ENCODE peak calls at places on chromosome 7, in eight cellular contexts. S is cardiac fibroblast, C is tibial nerve, H is sigmoid colon, N is dorsolateral prefrontal cortex, L is Panc1, O is coronary artery, G is BE2C. F is an unnamed sample.

GRCh38 chr7:45196374-45196773 is 38.8 kb downstream of the RAMP3 start:
- DNase-seq in G (no peak), O (peak), C (no peak), H (no peak), L (no peak), N (no peak), S (no peak), F (no peak)

GRCh38 chr7:138459300-138460175 is 521 bp upstream of the TRIM24 start:
- DNase-seq in C (no peak), L (peak), S (peak), N (peak), G (peak), O (peak), H (peak), F (peak)

GRCh38 chr7:1060315-1061080 is 16.2 kb downstream of the GPR146 start:
- DNase-seq in G (no peak), H (no peak), S (no peak), N (no peak), C (no peak), L (no peak), O (no peak), F (peak)

GRCh38 chr7:17130281-17131059 is 168.0 kb upstream of the AHR start:
- DNase-seq in H (no peak), C (no peak), G (no peak), L (peak), O (no peak), N (no peak), S (peak), F (no peak)

GRCh38 chr7:129606801-129607200 is 4.7 kb upstream of the NRF1 start:
- DNase-seq in L (no peak), G (no peak), N (no peak), S (no peak), O (no peak), H (no peak), C (peak), F (no peak)

GRCh38 chr7:68038621-68039314 is 1042.1 kb downstream of the TYW1 start:
- DNase-seq in O (no peak), G (no peak), H (no peak), S (peak), C (no peak), N (no peak), L (peak), F (no peak)

GRCh38 chr7:115406216-115406615 is 484.3 kb downstream of the MDFIC start:
- DNase-seq in N (no peak), G (no peak), C (no peak), H (no peak), L (no peak), O (no peak), S (no peak), F (no peak)

GRCh38 chr7:155456772-155457543 is 971 bp upstream of the EN2 start:
- DNase-seq in N (peak), C (peak), G (no peak), L (no peak), O (no peak), H (peak), S (peak), F (peak)

GRCh38 chr7:32379486-32380115 is 110.6 kb downstream of the LSM5 start:
- DNase-seq in H (no peak), C (no peak), N (no peak), O (no peak), S (no peak), L (no peak), G (no peak), F (no peak)

GRCh38 chr7:107394301-107394700 is 75.6 kb upstream of the GPR22 start:
- DNase-seq in H (no peak), G (no peak), L (no peak), O (no peak), C (no peak), N (no peak), S (peak), F (no peak)

GRCh38 chr7:56174346-56175085 is 58.3 kb upstream of the NUPR2 start:
- DNase-seq in C (no peak), L (no peak), H (no peak), O (no peak), G (no peak), N (no peak), S (no peak), F (no peak)

GRCh38 chr7:24475573-24475972 is 97.7 kb upstream of the PALS2 start:
- DNase-seq in N (no peak), H (no peak), C (no peak), L (no peak), S (no peak), G (no peak), O (no peak), F (no peak)

GRCh38 chr7:101175664-101176063 is 4.4 kb downstream of the NAT16 start:
- DNase-seq in C (no peak), H (no peak), N (no peak), L (no peak), G (no peak), S (no peak), O (no peak), F (no peak)

GRCh38 chr7:27179503-27180430 is 5.3 kb downstream of the HOXA11 start:
- DNase-seq in O (no peak), C (peak), L (no peak), N (peak), G (peak), H (peak), S (peak), F (peak)
- TF ChIP-seq CTCF in O (peak), C (peak), L (peak), N (no peak), G (peak), H (peak), S (peak), F (peak)

DNA sequence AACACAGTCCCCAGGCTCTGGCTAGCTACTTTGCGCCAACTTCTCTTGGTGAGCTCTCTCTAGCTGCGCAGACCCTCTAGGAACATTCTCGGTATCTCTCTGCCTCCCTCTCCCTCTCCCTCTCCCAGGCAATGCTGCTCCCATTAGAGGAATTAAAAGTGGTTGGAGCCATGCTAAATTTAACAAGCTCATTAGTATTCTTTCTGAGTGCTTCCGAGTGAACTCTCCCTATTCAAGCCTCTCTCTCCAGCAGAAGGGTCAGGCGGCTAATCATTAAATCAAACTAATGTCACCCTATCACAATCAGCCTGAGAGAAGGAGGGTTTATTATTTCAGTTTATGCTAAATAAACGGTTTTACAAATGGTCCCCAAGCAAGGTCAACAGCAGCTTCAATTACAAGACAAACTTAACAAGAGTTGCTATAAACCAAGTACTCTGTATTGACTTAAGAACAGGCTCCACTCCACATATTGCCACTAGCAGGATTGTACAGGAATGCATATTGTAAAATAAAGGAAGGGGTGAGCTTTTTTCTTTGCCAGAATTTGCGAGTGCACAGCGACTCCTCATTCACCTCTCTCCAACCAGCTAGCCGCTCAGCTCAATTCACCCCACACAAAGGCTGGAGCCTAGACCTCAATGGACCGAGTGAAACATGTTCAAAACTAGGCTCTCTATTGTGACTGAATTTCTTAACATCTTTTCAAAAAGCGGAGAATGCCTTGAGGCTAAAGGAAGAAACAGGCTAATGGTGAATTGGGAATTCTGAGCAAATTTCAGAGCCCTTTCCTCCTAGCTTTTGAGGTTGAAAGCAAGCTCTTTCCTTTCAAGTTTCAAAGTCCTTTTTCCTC is 84.4 kb downstream of the GLI3 start:
- DNase-seq in G (no peak), L (no peak), N (no peak), H (no peak), O (no peak), S (no peak), C (no peak), F (no peak)
- TF ChIP-seq CTCF in G (no peak), L (no peak), N (no peak), H (no peak), O (no peak), S (no peak), C (no peak), F (no peak)

GRCh38 chr7:69878015-69878414 is 279.7 kb downstream of the AUTS2 start:
- DNase-seq in N (no peak), G (no peak), O (no peak), L (no peak), S (peak), C (no peak), H (no peak), F (no peak)

GRCh38 chr7:69883399-69883821 is 285.1 kb downstream of the AUTS2 start:
- DNase-seq in L (no peak), S (no peak), O (no peak), H (no peak), G (peak), N (no peak), C (no peak), F (no peak)

GRCh38 chr7:69882269-69882668 is 284.0 kb downstream of the AUTS2 start:
- DNase-seq in G (no peak), C (no peak), O (no peak), H (no peak), L (no peak), S (no peak), N (no peak), F (no peak)

GRCh38 chr7:69880848-69881247 is 282.6 kb downstream of the AUTS2 start:
- DNase-seq in G (no peak), L (no peak), N (no peak), O (no peak), S (no peak), C (no peak), H (no peak), F (peak)

DNA sequence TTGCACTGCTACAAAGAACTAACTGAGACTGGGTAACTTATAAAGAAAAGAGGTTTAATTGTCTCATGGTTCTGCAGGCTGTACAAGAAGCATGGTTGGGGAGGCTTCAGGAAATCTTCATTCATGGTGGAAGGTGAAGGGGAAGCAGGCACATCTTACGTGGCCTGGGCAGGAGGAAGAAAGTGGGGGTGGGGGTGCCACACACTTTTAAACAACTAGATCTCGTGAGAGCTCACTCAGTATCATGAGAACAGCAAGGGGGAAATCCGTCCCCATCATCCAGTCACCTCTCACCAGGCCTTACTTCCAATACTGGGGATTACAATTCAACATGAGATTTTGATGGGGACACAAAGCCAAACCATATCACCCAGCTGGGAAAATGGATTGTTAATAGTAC is 281.7 kb downstream of the AUTS2 start:
- DNase-seq in O (no peak), L (no peak), S (no peak), C (no peak), N (no peak), H (no peak), G (no peak), F (no peak)
- TF ChIP-seq CTCF in O (no peak), L (no peak), S (no peak), C (no peak), N (no peak), H (no peak), G (no peak), F (no peak)

DNA sequence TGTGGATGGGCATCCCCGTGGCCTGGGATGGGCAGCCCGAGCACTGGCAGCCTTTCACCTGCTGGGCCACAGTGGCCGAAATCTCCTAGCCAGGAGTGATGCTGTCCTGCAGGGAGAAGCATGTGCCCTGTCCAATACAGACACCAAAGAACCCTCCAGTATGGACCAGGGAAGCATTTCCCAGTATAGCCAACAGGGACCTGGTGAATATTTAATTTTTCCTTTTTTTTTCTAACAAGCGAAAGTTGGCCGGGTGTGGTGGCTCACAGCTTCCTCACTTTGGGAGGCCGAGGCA is 11.0 kb downstream of the IMPDH1 start:
- DNase-seq in O (no peak), S (no peak), L (no peak), H (no peak), G (no peak), N (no peak), C (no peak), F (no peak)
- TF ChIP-seq CTCF in O (peak), S (no peak), L (peak), H (peak), G (no peak), N (no peak), C (no peak), F (no peak)

GRCh38 chr7:77954773-77955562 is 156.4 kb downstream of the PHTF2 start:
- DNase-seq in S (peak), C (no peak), N (no peak), G (no peak), H (no peak), L (no peak), O (no peak), F (no peak)

DNA sequence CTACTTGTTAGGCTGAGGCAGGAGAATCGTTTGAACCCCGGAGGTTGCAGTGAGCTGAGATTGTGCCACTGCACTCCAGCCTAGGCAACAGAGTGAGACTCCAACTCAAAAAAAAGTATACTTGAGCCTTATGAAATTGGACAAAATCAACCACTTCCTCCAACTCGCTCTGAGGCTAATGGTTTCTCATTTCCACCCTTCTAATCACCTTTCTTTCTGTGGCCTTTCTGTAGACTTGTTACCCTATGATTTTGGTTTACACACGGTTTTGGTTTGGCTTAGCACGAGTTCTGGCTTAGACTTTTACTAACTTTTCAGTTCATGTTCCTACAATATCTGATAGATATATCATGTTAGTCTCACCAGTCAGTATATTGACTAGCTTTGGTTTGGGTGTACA is 152.0 kb downstream of the PHTF2 start:
- DNase-seq in N (no peak), S (no peak), O (no peak), C (no peak), H (no peak), G (no peak), L (no peak), F (no peak)
- TF ChIP-seq CTCF in N (no peak), S (no peak), O (no peak), C (no peak), H (no peak), G (no peak), L (no peak), F (no peak)

GRCh38 chr7:26729150-26729772 is 135.1 kb downstream of the SKAP2 start:
- DNase-seq in G (no peak), C (no peak), O (no peak), L (no peak), H (no peak), S (no peak), N (no peak), F (no peak)
- TF ChIP-seq CTCF in G (no peak), C (no peak), O (no peak), L (no peak), H (no peak), S (no peak), N (no peak), F (no peak)

GRCh38 chr7:152711444-152711944 is 35.6 kb upstream of the XRCC2 start:
- DNase-seq in L (no peak), G (no peak), C (no peak), O (no peak), S (no peak), H (no peak), N (no peak), F (no peak)
- TF ChIP-seq CTCF in L (no peak), G (no peak), C (no peak), O (no peak), S (no peak), H (no peak), N (no peak), F (no peak)

DNA sequence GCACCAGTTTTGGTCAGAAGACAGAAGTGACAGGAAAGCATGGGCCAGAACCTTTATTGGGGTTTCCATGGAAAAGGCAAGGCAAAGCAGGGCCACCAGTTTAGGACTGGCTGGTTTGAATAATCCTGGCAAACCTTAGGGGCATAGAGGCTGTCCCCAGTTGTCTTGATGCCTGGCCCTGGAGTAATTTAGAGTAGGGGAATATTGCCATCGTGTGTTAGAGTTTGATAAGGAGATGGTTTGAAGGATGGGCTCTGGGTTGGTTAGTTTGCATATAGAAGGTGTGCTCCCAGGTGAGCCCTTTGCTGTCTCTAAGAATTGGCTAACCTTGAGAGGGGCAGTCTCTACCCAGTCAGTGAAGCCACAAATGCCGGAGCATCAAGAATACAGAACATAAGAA is 79.6 kb downstream of the ZNF777 start:
- DNase-seq in O (no peak), C (no peak), L (no peak), N (no peak), G (no peak), H (no peak), S (no peak), F (no peak)
- TF ChIP-seq CTCF in O (no peak), C (no peak), L (peak), N (no peak), G (no peak), H (no peak), S (no peak), F (no peak)